ENCODE peak calls at places on chromosomes 2 and 18, in ten cellular contexts. H, V, G, E, C, P, Q, S, U and F are unnamed samples.

GRCh38 chr18:13558132-13558531 is 168.2 kb downstream of the FAM210A start:
- DNase-seq in H (peak), V (peak), G (no peak), E (peak), C (peak), P (peak), Q (peak), S (peak), U (no peak), F (peak)

GRCh38 chr2:14905571-14905970 is 273.1 kb downstream of the LRATD1 start:
- DNase-seq in H (no peak), V (no peak), G (no peak), E (no peak), C (no peak), P (no peak), Q (no peak), S (no peak), U (no peak), F (no peak)

GRCh38 chr2:71101656-71102055 is 28.4 kb downstream of the MCEE start:
- DNase-seq in H (no peak), V (no peak), G (no peak), E (no peak), C (no peak), P (peak), Q (no peak), S (no peak), U (no peak), F (no peak)

GRCh38 chr18:10878703-10879102 is 270.7 kb downstream of the PIEZO2 start:
- DNase-seq in H (no peak), V (no peak), G (no peak), E (no peak), C (no peak), P (no peak), Q (no peak), S (no peak), U (no peak), F (peak)

GRCh38 chr2:128291161-128291843 is 27.4 kb downstream of the HS6ST1 start:
- DNase-seq in H (no peak), V (no peak), G (no peak), E (no peak), C (no peak), P (no peak), Q (no peak), S (no peak), U (no peak), F (no peak)

GRCh38 chr18:27144672-27145071 is 40.4 kb downstream of the CHST9 start:
- DNase-seq in H (no peak), V (no peak), G (no peak), E (no peak), C (no peak), P (no peak), Q (no peak), S (no peak), U (no peak), F (no peak)

GRCh38 chr2:156321243-156321904 is 11.1 kb downstream of the NR4A2 start:
- DNase-seq in H (no peak), V (peak), G (no peak), E (no peak), C (peak), P (no peak), Q (no peak), S (no peak), U (peak), F (no peak)

GRCh38 chr2:128315829-128316776 is 2.6 kb downstream of the HS6ST1 start:
- DNase-seq in H (no peak), V (no peak), G (no peak), E (no peak), C (peak), P (no peak), Q (no peak), S (no peak), U (peak), F (no peak)

GRCh38 chr2:29855924-29856639 is 65.3 kb downstream of the ALK start:
- DNase-seq in H (no peak), V (no peak), G (no peak), E (no peak), C (no peak), P (no peak), Q (no peak), S (no peak), U (no peak), F (no peak)

GRCh38 chr2:236969767-236970655 is 115.7 kb upstream of the COPS8 start:
- DNase-seq in H (no peak), V (no peak), G (peak), E (no peak), C (no peak), P (no peak), Q (no peak), S (no peak), U (peak), F (no peak)

GRCh38 chr2:86807121-86807461 is 16.4 kb upstream of the CD8A start:
- DNase-seq in H (no peak), V (no peak), G (no peak), E (no peak), C (no peak), P (no peak), Q (no peak), S (no peak), U (no peak), F (no peak)

GRCh38 chr2:69594341-69594740 is 49.2 kb downstream of the AAK1 start:
- DNase-seq in H (no peak), V (no peak), G (no peak), E (no peak), C (no peak), P (no peak), Q (no peak), S (no peak), U (no peak), F (no peak)

GRCh38 chr2:96138146-96139145 is at the start of gene ASTL:
- DNase-seq in H (no peak), V (peak), G (no peak), E (peak), C (peak), P (peak), Q (peak), S (peak), U (peak), F (peak)

GRCh38 chr2:105104208-105104731 is 66.4 kb downstream of the MRPS9 start:
- DNase-seq in H (no peak), V (peak), G (no peak), E (no peak), C (no peak), P (peak), Q (no peak), S (no peak), U (no peak), F (no peak)

GRCh38 chr18:6741786-6742185 is 12.3 kb downstream of the ARHGAP28 start:
- DNase-seq in H (no peak), V (no peak), G (no peak), E (no peak), C (no peak), P (no peak), Q (no peak), S (no peak), U (no peak), F (no peak)

GRCh38 chr2:9205963-9206948 is at the start of gene ASAP2:
- DNase-seq in H (no peak), V (peak), G (no peak), E (no peak), C (peak), P (peak), Q (peak), S (peak), U (peak), F (peak)

GRCh38 chr2:47572136-47572535 is 169.2 kb downstream of the MSH2 start:
- DNase-seq in H (no peak), V (no peak), G (no peak), E (no peak), C (no peak), P (no peak), Q (no peak), S (no peak), U (no peak), F (no peak)

GRCh38 chr2:227228061-227228667 is 63.7 kb downstream of the COL4A3 start:
- DNase-seq in H (no peak), V (no peak), G (no peak), E (peak), C (peak), P (no peak), Q (peak), S (no peak), U (peak), F (no peak)

GRCh38 chr2:238285653-238286082 is 2.7 kb downstream of the PER2 start:
- DNase-seq in H (peak), V (peak), G (no peak), E (peak), C (peak), P (no peak), Q (no peak), S (peak), U (peak), F (no peak)

GRCh38 chr2:38665854-38666577 is at the start of gene GALM:
- DNase-seq in H (peak), V (peak), G (peak), E (no peak), C (peak), P (peak), Q (no peak), S (peak), U (peak), F (peak)

GRCh38 chr2:168443818-168444217 is 12.3 kb upstream of the CERS6 start:
- DNase-seq in H (no peak), V (no peak), G (no peak), E (no peak), C (no peak), P (no peak), Q (no peak), S (no peak), U (no peak), F (no peak)

GRCh38 chr18:79613186-79613931 is 66.2 kb upstream of the CTDP1 start:
- DNase-seq in H (no peak), V (no peak), G (no peak), E (no peak), C (peak), P (no peak), Q (no peak), S (no peak), U (no peak), F (no peak)

GRCh38 chr18:24270937-24271380 is 126.7 kb downstream of the OSBPL1A start:
- DNase-seq in H (no peak), V (peak), G (no peak), E (no peak), C (no peak), P (no peak), Q (no peak), S (no peak), U (no peak), F (no peak)